ENCODE peak calls at places on chromosome 5, in six cellular contexts. X is A549, P is heart left ventricle, V is uterus, N is ovary, Y is breast epithelium. A is an unnamed sample. For H3K4me1, the result is how much of the 10 kb centered on the place peaks cover.

GRCh38 chr5:157511656-157512644 is 51.9 kb downstream of the NIPAL4 start:
- DNase-seq in X (peak), P (peak), V (peak), N (peak), Y (peak), A (peak)

GRCh38 chr5:132363431-132364112 is 5.9 kb upstream of the SLC22A5 start:
- DNase-seq in X (peak), P (peak), V (peak), N (no peak), Y (no peak), A (peak)

GRCh38 chr5:38453506-38453905 is 102.9 kb downstream of the LIFR start:
- DNase-seq in X (no peak), P (no peak), V (no peak), N (no peak), Y (no peak), A (no peak)

GRCh38 chr5:33272288-33272687 is 168.5 kb upstream of the TARS1 start:
- DNase-seq in X (peak), P (no peak), V (no peak), N (no peak), Y (no peak), A (no peak)

GRCh38 chr5:33944543-33945132 is 8.5 kb downstream of the RXFP3 start:
- DNase-seq in X (no peak), P (no peak), V (no peak), N (no peak), Y (no peak), A (no peak)

GRCh38 chr5:147918899-147919298 is 12.6 kb upstream of the C5orf46 start:
- DNase-seq in X (no peak), P (no peak), V (no peak), N (no peak), Y (no peak), A (no peak)

GRCh38 chr5:40165789-40166728 is 513.7 kb upstream of the PTGER4 start:
- DNase-seq in X (no peak), P (no peak), V (no peak), N (no peak), Y (no peak), A (no peak)

GRCh38 chr5:121969660-121970295 is 8.0 kb downstream of the SRFBP1 start:
- DNase-seq in X (no peak), P (no peak), V (no peak), N (no peak), Y (no peak), A (no peak)

GRCh38 chr5:75007537-75007847 is 44.9 kb downstream of the GCNT4 start:
- DNase-seq in X (no peak), P (no peak), V (no peak), N (no peak), Y (no peak), A (no peak)

GRCh38 chr5:149007174-149007573 is 55.7 kb downstream of the SH3TC2 start:
- DNase-seq in X (no peak), P (no peak), V (no peak), N (no peak), Y (no peak), A (no peak)

GRCh38 chr5:154214236-154215106 is 23.9 kb downstream of the GALNT10 start:
- DNase-seq in X (peak), P (no peak), V (no peak), N (no peak), Y (no peak), A (no peak)

GRCh38 chr5:43728581-43728980 is 125.6 kb downstream of the NNT start:
- DNase-seq in X (no peak), P (no peak), V (no peak), N (no peak), Y (no peak), A (no peak)

GRCh38 chr5:79703381-79703645 is 13.7 kb downstream of the CMYA5 start:
- DNase-seq in X (no peak), P (no peak), V (no peak), N (no peak), Y (no peak), A (no peak)

GRCh38 chr5:154412316-154412715 is 33.5 kb upstream of the SAP30L start:
- DNase-seq in X (no peak), P (no peak), V (no peak), N (no peak), Y (no peak), A (no peak)

GRCh38 chr5:57720656-57721055 is 238.0 kb upstream of the ACTBL2 start:
- DNase-seq in X (no peak), P (no peak), V (no peak), N (no peak), Y (no peak), A (no peak)

GRCh38 chr5:155616779-155617392 is 603.3 kb downstream of the KIF4B start:
- DNase-seq in X (peak), P (no peak), V (no peak), N (peak), Y (no peak), A (no peak)

GRCh38 chr5:32254987-32255900 is 57.5 kb downstream of the MTMR12 start:
- DNase-seq in X (no peak), P (no peak), V (no peak), N (no peak), Y (peak), A (no peak)

DNA sequence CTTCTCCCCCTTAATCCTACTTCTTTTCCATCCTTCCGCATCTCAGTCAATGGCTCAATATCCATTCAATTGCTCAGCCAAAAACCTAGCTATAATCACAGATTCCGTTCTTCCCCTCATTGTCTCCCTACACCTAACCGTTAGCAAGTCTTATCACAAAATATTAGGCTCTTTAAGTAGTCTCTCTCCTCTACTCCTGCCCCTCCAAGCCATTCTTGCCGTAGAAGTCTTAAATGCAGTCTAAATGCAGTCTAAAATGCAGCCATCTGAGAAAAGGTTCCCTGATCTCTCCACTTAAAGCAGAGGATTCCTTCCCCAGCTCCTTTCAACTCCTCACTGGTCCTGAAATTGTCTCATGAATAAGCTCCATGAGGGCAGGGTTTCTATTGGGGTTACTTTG is 57.8 kb downstream of the ELL2 start:
- DNase-seq in X (no peak), P (no peak), V (no peak), N (no peak), Y (no peak), A (no peak)
- H3K27ac ChIP-seq in X (no peak), P (no peak), V (no peak), N (no peak), Y (no peak), A (no peak)

GRCh38 chr5:14254686-14255085 is 111.5 kb downstream of the TRIO start:
- DNase-seq in X (no peak), P (no peak), V (no peak), N (no peak), Y (no peak), A (no peak)
- H3K4me1 ChIP-seq in X (under half), P (half or more), V (under half), N (under half), Y (under half), A (under half)

DNA sequence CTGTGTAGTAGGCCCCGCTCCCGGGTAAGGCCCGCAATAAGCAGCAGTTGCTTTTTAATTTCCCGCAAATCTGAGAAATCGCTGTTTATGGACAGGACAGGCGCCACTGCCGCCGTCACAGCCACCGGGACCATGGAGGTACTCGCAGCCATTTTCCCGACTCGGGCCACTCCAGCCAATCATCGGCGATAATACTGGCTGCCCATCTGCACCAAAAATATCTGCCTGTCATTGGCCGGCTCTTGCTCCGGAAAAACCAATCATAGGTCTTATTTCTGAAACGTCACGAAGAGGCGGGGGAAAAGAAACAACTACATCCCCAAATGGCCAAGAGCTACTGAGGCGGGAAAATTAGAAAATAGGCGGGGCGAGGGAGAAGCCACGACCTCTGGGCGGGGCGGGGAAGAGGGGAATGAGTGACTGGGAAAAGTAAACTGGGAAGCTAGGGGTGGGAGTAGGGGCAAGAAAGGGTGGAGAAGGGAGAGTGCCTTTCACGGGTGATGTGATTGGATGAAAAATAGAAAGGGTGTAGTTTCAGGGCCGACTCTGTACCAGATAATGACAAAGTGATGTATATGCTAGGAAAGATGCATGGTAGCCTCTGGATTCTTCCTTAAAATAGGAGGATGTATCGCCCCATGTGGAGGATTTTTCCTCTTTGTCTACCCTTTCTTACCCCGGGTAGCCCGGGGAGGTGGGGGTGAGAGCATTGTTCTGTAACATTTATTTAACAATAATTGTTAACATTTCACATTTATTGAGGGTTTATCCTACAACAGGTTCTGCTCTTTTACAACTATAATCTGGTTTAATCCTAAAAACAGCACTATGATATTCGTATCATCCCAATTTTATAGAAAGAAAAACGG is at the start of gene CDC23:
- DNase-seq in X (peak), P (peak), V (peak), N (peak), Y (peak), A (peak)
- TF ChIP-seq POLR2A in X (peak), P (peak), V (peak), N (peak), Y (peak), A (peak)

GRCh38 chr5:139699352-139699751 is 51.2 kb downstream of the CXXC5 start:
- DNase-seq in X (no peak), P (no peak), V (no peak), N (no peak), Y (no peak), A (no peak)
- H3K27ac ChIP-seq in X (no peak), P (no peak), V (peak), N (no peak), Y (no peak), A (no peak)

GRCh38 chr5:72379936-72380335 is 59.8 kb downstream of the PTCD2 start:
- DNase-seq in X (no peak), P (no peak), V (no peak), N (no peak), Y (no peak), A (no peak)
- H3K4me1 ChIP-seq in X (under half), P (under half), V (under half), N (under half), Y (under half), A (under half)

GRCh38 chr5:100794844-100795243 is 108.2 kb downstream of the ST8SIA4 start:
- DNase-seq in X (no peak), P (no peak), V (no peak), N (no peak), Y (no peak), A (no peak)
- TF ChIP-seq POLR2A in X (no peak), P (no peak), V (no peak), N (no peak), Y (no peak), A (no peak)

DNA sequence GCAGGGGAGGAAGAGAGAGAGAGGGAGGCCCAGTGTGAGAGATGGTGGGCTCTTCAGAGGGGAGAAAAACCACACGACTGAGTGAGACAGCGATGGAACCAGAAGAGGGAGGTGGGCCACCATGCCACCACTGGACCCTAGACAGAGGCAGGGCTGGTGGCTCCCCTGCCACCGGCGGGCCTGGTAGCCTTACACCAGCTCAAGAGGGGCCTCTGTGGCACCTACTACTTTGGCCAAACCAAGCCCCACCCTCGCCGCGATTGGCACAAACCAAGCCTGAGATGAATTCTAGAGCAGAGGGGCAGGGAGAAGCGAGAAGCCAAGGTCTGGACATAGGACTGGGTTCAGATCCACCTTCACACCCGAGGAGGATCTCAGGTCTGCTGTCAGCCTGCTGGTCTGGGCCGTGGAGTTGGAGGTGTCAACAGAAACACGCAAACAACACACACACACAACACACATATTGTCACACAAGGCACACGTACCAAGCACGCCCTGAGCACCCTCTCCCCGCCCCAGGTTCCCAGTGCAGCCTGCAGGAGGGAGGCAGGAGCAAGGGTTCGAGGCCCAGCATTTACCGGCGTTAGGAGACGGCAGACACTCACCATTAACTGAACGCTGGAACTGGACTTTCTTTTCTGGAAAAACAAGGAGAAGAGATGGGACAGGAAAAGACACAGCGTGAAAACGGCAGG is 49.4 kb downstream of the SLC6A7 start:
- DNase-seq in X (no peak), P (no peak), V (no peak), N (no peak), Y (no peak), A (no peak)
- H3K27ac ChIP-seq in X (no peak), P (no peak), V (no peak), N (no peak), Y (no peak), A (no peak)

GRCh38 chr5:24167791-24168190 is 477.0 kb downstream of the CDH10 start:
- DNase-seq in X (no peak), P (no peak), V (no peak), N (no peak), Y (no peak), A (no peak)

GRCh38 chr5:24170026-24170425 is 474.8 kb downstream of the CDH10 start:
- DNase-seq in X (no peak), P (no peak), V (no peak), N (no peak), Y (no peak), A (no peak)
- H3K4me1 ChIP-seq in X (under half), P (under half), V (under half), N (under half), Y (under half), A (under half)

DNA sequence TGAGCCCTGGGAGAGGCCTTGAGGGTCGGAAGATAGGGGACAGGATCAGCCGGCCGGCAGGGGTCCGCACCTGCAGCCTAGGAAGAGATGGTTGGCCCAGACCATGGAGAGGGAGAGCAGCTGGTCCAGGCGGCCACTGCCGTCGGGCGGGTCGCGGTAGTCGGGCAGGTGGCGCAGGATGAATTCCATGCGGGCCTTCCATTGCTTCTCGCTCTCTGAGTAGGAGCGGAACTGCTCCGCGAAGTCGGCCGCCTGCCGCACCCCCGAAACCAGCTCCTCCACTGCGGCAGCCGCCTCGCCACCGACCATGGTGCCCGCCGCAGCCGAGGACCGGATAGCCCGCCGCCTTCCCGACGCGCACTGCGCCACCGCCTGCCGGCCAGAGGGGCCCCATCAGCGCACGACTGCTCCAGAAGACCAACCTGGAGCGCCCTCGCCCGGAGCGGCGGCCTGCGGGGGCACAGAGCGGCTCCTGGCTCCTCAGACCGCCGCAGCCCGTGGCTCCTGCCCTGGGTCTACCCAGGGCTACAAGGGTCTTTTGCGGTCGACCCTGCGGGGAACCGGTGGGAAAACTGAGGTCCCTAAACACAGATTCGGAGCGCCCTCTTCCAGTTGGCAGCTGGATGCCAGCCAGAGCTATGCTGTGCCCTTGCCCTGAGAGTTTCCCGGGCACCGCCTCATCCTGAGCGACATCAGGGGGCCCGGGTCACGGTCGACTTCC is at the start of gene CDKN2AIPNL:
- DNase-seq in X (peak), P (peak), V (peak), N (peak), Y (peak), A (peak)
- TF ChIP-seq POLR2A in X (peak), P (no peak), V (peak), N (peak), Y (no peak), A (peak)

DNA sequence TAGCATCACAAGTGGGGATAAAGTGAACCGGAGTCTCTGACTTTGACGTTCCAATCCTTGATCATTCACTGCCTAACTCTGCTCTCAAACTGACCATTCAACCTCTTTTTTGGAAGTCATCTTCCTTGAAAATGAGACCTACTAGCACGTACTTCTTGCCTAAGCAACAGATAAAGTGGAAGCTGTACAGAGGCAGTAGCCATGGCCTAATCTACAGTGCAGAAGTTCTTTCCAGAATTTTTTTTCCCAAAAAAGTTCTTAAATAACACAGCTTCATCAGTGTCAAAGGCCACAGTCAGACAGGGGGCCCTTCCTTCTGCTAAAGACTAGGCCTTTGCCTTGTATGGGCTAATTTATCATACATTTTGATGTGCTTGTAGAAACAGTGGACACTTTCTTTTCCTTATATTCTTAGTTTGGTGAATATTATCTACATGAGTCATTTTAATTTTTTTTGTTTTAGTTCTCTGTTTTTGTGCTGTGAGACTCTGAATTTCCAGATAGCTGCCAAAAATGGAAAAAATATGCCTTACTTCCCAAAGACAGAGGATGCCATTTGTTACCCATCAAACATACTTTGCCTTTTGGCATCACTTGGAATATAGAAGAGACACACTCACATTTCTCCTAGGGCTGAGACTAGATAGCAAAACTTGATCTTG is 96.4 kb upstream of the VCAN start:
- DNase-seq in X (no peak), P (no peak), V (no peak), N (no peak), Y (no peak), A (no peak)
- H3K27ac ChIP-seq in X (no peak), P (peak), V (peak), N (peak), Y (no peak), A (no peak)